ENCODE peak calls at places on chromosomes 11 and 22, in eight cellular contexts. Q is right atrium auricular region, J is caudate nucleus, A is keratinocyte, W is neuronal stem cell, Y is H9, E is pancreas, I is right cardiac atrium. P is an unnamed sample.

GRCh38 chr11:13965337-13965736 is 2.8 kb downstream of the SPON1 start:
- DNase-seq in A (no peak), E (no peak), Y (peak), W (no peak), J (no peak), Q (no peak), I (no peak), P (no peak)

GRCh38 chr11:120061761-120062560 is 76.0 kb downstream of the TRIM29 start:
- DNase-seq in A (no peak), E (no peak), I (no peak), Y (peak), W (peak), Q (peak), J (no peak), P (no peak)

GRCh38 chr11:48087974-48088681 is 107.8 kb downstream of the PTPRJ start:
- DNase-seq in J (no peak), Y (no peak), Q (no peak), E (no peak), A (no peak), I (peak), W (no peak), P (no peak)

GRCh38 chr11:78684377-78684776 is 109.7 kb upstream of the NARS2 start:
- DNase-seq in W (no peak), J (no peak), E (no peak), Q (no peak), A (no peak), I (no peak), Y (no peak), P (no peak)

GRCh38 chr22:32693102-32693501 is 108.4 kb upstream of the TIMP3 start:
- DNase-seq in W (no peak), J (no peak), E (no peak), I (no peak), A (no peak), Q (no peak), Y (no peak), P (no peak)

GRCh38 chr11:9760180-9760550 is 96.3 kb downstream of the SWAP70 start:
- DNase-seq in J (peak), E (peak), I (peak), Q (peak), Y (no peak), A (no peak), W (no peak), P (no peak)

GRCh38 chr11:114257621-114258558 is 38.3 kb upstream of the NNMT start:
- DNase-seq in Q (peak), A (no peak), I (peak), J (no peak), Y (peak), W (peak), E (no peak), P (no peak)

GRCh38 chr11:75986966-75987365 is 172.0 kb downstream of the UVRAG start:
- DNase-seq in J (no peak), I (no peak), E (no peak), Y (no peak), Q (no peak), A (no peak), W (no peak), P (no peak)

GRCh38 chr22:24156915-24157782 is 24.1 kb upstream of the SUSD2 start:
- DNase-seq in Q (peak), A (no peak), W (peak), Y (peak), I (peak), E (peak), J (peak), P (peak)

GRCh38 chr22:39592104-39593060 is 21.8 kb downstream of the CACNA1I start:
- DNase-seq in Q (no peak), I (no peak), J (no peak), E (peak), Y (no peak), A (no peak), W (no peak), P (no peak)

GRCh38 chr11:119479685-119480275 is 56.8 kb upstream of the THY1 start:
- DNase-seq in Y (peak), I (no peak), Q (peak), J (no peak), W (no peak), A (no peak), E (peak), P (no peak)

GRCh38 chr22:29716814-29717213 is 3.0 kb upstream of the CABP7 start:
- DNase-seq in Q (no peak), W (peak), I (peak), A (peak), J (peak), Y (peak), E (peak), P (peak)

GRCh38 chr11:46603704-46604308 is 10.0 kb upstream of the AMBRA1 start:
- DNase-seq in I (no peak), J (no peak), Y (no peak), W (no peak), E (no peak), Q (no peak), A (no peak), P (no peak)

GRCh38 chr11:88164806-88165205 is 10.4 kb downstream of the RAB38 start:
- DNase-seq in W (no peak), I (no peak), Q (no peak), Y (no peak), A (no peak), E (no peak), J (no peak), P (no peak)

GRCh38 chr11:116162086-116162485 is 610.7 kb downstream of the BUD13 start:
- DNase-seq in W (no peak), I (no peak), E (no peak), Y (no peak), J (no peak), Q (peak), A (no peak), P (no peak)

GRCh38 chr22:31055322-31056159 is 25.6 kb upstream of the SMTN start:
- DNase-seq in Y (peak), E (peak), A (peak), Q (peak), J (no peak), W (peak), I (peak), P (no peak)

GRCh38 chr11:95289378-95289777 is 58.4 kb upstream of the SESN3 start:
- DNase-seq in Y (no peak), E (no peak), Q (no peak), W (no peak), A (peak), I (no peak), J (no peak), P (no peak)

GRCh38 chr11:437228-437870 is 4.5 kb downstream of the ANO9 start:
- DNase-seq in W (no peak), J (no peak), I (peak), Y (no peak), A (no peak), E (no peak), Q (no peak), P (no peak)

GRCh38 chr11:85628771-85629341 is 463 bp downstream of the TMEM126B start:
- DNase-seq in Q (no peak), I (no peak), A (no peak), W (no peak), E (no peak), Y (no peak), J (no peak), P (no peak)

GRCh38 chr22:31077681-31078080 is 3.4 kb upstream of the SMTN start:
- DNase-seq in I (no peak), W (no peak), J (no peak), Q (no peak), Y (no peak), A (no peak), E (no peak), P (no peak)

GRCh38 chr11:116790167-116791001 is 1.3 kb downstream of the APOA5 start:
- DNase-seq in Y (no peak), A (no peak), E (no peak), I (peak), J (no peak), Q (no peak), W (no peak), P (no peak)

GRCh38 chr11:44566952-44567875 is 1.8 kb downstream of the CD82 start:
- DNase-seq in W (no peak), E (no peak), J (no peak), A (no peak), Y (no peak), I (no peak), Q (no peak), P (no peak)

GRCh38 chr11:33753304-33753703 is 17.1 kb upstream of the CD59 start:
- DNase-seq in W (no peak), J (no peak), A (no peak), I (no peak), Q (no peak), E (no peak), Y (no peak), P (no peak)

GRCh38 chr11:60193687-60194433 is 11.0 kb upstream of the MS4A6A start:
- DNase-seq in J (no peak), Q (peak), I (no peak), W (peak), A (peak), E (peak), Y (peak), P (no peak)

GRCh38 chr11:10861799-10862198 is 3.9 kb upstream of the ZBED5 start:
- DNase-seq in W (no peak), A (no peak), I (no peak), Q (no peak), Y (no peak), E (no peak), J (no peak), P (no peak)
- H3K27ac ChIP-seq in W (no peak), A (no peak), I (no peak), Q (no peak), Y (no peak), E (no peak), J (no peak), P (no peak)

DNA sequence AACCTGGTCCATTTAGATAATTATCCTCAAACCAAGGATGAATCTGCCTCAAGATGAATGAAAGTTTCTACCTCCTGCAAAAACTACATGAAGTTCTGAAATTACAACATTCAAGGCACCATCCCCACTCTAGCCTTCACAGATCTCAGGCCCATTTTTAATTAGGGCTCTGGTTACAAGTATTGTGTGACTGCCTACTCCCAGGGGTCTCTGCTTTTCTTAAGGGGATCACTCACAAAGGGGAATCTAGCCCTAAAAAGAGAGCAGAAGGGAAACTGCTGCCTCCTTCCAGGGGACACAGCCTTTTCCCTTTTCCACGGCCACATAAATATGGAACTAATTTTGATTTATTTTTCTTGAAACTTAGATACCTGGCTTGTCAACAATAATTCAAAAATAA is 17.4 kb upstream of the TMEM135 start:
- DNase-seq in Y (no peak), J (no peak), W (no peak), E (no peak), A (no peak), Q (no peak), I (no peak), P (no peak)
- H3K27ac ChIP-seq in Y (no peak), J (no peak), W (no peak), E (no peak), A (no peak), Q (no peak), I (no peak), P (no peak)

DNA sequence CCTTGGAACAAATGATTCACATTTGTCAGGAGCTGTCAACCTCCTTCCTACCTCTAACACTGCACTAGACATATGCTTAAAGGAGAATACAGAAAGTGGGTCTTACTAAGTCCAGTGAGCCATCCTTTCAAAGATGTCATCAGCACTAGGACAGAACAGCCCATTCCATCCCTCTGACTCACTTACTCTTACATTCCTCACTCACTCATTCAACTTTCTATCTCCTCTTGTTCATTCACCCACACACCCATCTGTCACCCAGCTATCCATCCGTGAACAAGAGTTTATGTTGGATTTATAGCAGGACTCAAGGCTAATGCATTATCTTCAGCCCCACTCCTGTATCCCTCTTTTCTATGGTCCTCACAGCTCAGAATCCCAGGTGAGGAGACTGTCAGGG is 9.1 kb downstream of the INSC start:
- DNase-seq in I (no peak), E (no peak), W (no peak), A (peak), Y (no peak), Q (peak), J (no peak), P (no peak)
- H3K27ac ChIP-seq in I (no peak), E (no peak), W (no peak), A (no peak), Y (no peak), Q (no peak), J (no peak), P (no peak)

GRCh38 chr11:69002743-69003231 is 10.3 kb downstream of the MRGPRF start:
- DNase-seq in W (no peak), I (peak), A (no peak), Y (peak), J (no peak), Q (no peak), E (peak), P (no peak)
- H3K27ac ChIP-seq in W (no peak), I (no peak), A (no peak), Y (no peak), J (peak), Q (peak), E (no peak), P (no peak)

GRCh38 chr11:125350206-125351044 is 145.6 kb downstream of the FEZ1 start:
- DNase-seq in I (no peak), E (no peak), J (no peak), A (no peak), Q (no peak), Y (no peak), W (no peak), P (no peak)

GRCh38 chr11:125346565-125347260 is 149.4 kb downstream of the FEZ1 start:
- DNase-seq in W (no peak), A (no peak), Y (no peak), Q (no peak), E (no peak), J (no peak), I (no peak), P (no peak)

GRCh38 chr11:125347261-125347585 is 148.8 kb downstream of the FEZ1 start:
- DNase-seq in I (no peak), Y (no peak), Q (no peak), A (no peak), W (peak), E (no peak), J (no peak), P (no peak)

GRCh38 chr11:125348141-125348651 is 147.9 kb downstream of the FEZ1 start:
- DNase-seq in Y (no peak), J (no peak), E (no peak), W (peak), A (no peak), Q (no peak), I (no peak), P (no peak)

GRCh38 chr11:125348704-125349635 is 147.1 kb downstream of the FEZ1 start:
- DNase-seq in A (no peak), J (no peak), Y (peak), Q (no peak), I (peak), W (no peak), E (no peak), P (peak)
- H3K27ac ChIP-seq in A (no peak), J (no peak), Y (no peak), Q (no peak), I (no peak), W (peak), E (no peak), P (no peak)

GRCh38 chr11:35945137-35945518 is 1.3 kb downstream of the LDLRAD3 start:
- DNase-seq in W (no peak), A (no peak), J (no peak), Q (no peak), I (no peak), Y (no peak), E (no peak), P (no peak)

GRCh38 chr11:35943294-35943693 is 568 bp upstream of the LDLRAD3 start:
- DNase-seq in A (no peak), E (no peak), J (no peak), Q (no peak), I (no peak), Y (no peak), W (no peak), P (no peak)

GRCh38 chr11:35946766-35947165 is 2.9 kb downstream of the LDLRAD3 start:
- DNase-seq in Q (no peak), I (no peak), Y (no peak), A (no peak), E (no peak), W (no peak), J (no peak), P (no peak)

GRCh38 chr11:35943761-35944502 is at the start of gene LDLRAD3:
- DNase-seq in Q (peak), J (peak), E (peak), A (no peak), W (peak), Y (peak), I (peak), P (peak)

GRCh38 chr11:35944503-35945136 is 758 bp downstream of the LDLRAD3 start:
- DNase-seq in J (no peak), E (peak), I (no peak), A (no peak), W (no peak), Q (no peak), Y (no peak), P (peak)
- H3K27ac ChIP-seq in J (peak), E (no peak), I (no peak), A (peak), W (peak), Q (peak), Y (no peak), P (peak)

GRCh38 chr11:111601979-111602864 is at the start of gene SIK2:
- DNase-seq in Q (peak), E (peak), I (peak), J (peak), W (peak), A (peak), Y (peak), P (peak)

GRCh38 chr11:111604392-111605009 is 2.3 kb downstream of the SIK2 start:
- DNase-seq in I (no peak), J (no peak), Y (no peak), W (peak), E (no peak), A (no peak), Q (no peak), P (no peak)

GRCh38 chr11:111603633-111604130 is 1.4 kb downstream of the SIK2 start:
- DNase-seq in Y (no peak), Q (no peak), J (no peak), I (no peak), A (no peak), W (no peak), E (no peak), P (no peak)

GRCh38 chr11:111601636-111601978 is 642 bp upstream of the SIK2 start:
- DNase-seq in I (no peak), Q (no peak), E (no peak), Y (no peak), A (no peak), W (peak), J (no peak), P (peak)

DNA sequence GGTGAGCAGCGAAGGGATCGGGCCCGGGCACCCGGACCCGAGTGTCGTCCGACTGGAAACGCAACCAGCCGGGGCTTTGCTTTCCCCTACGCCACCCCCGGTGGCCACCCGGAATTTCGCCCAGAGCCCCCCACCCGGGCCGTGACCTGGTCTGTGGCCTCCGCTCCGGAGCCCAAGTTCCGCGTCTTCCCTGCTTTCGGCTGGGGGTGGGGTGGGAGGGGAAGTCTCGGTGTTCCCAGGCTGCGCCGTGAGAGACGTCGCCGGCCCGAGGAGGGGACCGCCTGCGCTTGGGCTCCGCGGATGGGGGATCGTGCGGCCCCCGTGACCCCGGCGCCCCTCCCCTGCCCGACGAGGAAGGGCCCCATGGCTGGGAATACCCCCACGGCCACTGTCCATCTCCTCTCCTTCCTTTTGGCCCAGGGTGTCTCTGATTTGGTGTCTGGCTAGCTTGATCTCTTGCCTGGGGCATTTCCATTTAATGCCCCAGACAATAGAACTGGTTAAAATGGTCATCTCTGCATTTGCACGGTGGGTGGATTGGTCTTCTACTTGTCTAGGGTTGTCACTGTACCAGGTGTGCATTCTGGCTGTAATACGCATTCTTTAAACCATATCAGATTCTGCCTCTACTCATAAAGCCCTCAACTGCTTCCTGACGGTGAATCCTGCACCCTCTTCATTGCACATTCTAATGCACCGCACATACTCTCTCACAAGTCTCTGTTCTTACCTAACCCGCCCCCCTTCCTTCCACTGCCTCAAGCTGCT is 800 bp downstream of the SIK2 start:
- DNase-seq in A (no peak), I (peak), E (peak), Q (no peak), J (peak), Y (no peak), W (peak), P (peak)
- H3K27ac ChIP-seq in A (peak), I (peak), E (peak), Q (peak), J (peak), Y (no peak), W (peak), P (peak)